ENCODE peak calls at places on chromosomes 7 and 10, in nine cellular contexts. F is hepatocyte; D is IMR-90; C is ascending aorta; V is effector memory CD4-positive, alpha-beta T cell; A is RWPE2; J is mesenchymal stem cell; M is heart right ventricle; Q is psoas muscle. P is an unnamed sample.

GRCh38 chr7:31782411-31782991 is 95.5 kb downstream of the PPP1R17 start:
- DNase-seq in D (peak; percentile 77), C (no peak), A (no peak), Q (no peak), F (peak; percentile 76), J (peak; percentile 77), M (no peak), V (no peak), P (no peak)

GRCh38 chr7:72042855-72043254 is 369.3 kb downstream of the CALN1 start:
- DNase-seq in A (no peak), M (no peak), V (no peak), C (no peak), D (no peak), Q (no peak), J (no peak), F (no peak), P (no peak)

GRCh38 chr10:118730699-118731456 is 23.9 kb downstream of the CACUL1 start:
- DNase-seq in Q (no peak), A (no peak), V (no peak), J (no peak), C (no peak), F (peak; percentile 32), M (no peak), D (no peak), P (no peak)

GRCh38 chr10:69626826-69627225 is 3.2 kb upstream of the FAM241B start:
- DNase-seq in D (no peak), M (no peak), V (no peak), J (no peak), F (no peak), C (no peak), Q (no peak), A (no peak), P (no peak)

GRCh38 chr10:100749309-100750217 is 4.2 kb downstream of the PAX2 start:
- DNase-seq in M (no peak), J (no peak), Q (no peak), A (no peak), F (no peak), D (no peak), V (no peak), C (no peak), P (no peak)

GRCh38 chr7:100969066-100969615 is at the start of gene MUC12:
- DNase-seq in J (no peak), Q (no peak), A (no peak), C (no peak), F (no peak), V (no peak), D (no peak), M (no peak), P (no peak)

GRCh38 chr10:34249634-34250033 is 565.5 kb downstream of the PARD3 start:
- DNase-seq in F (no peak), M (no peak), J (no peak), A (no peak), C (no peak), D (no peak), Q (no peak), V (no peak), P (no peak)

GRCh38 chr10:29657719-29658274 is 23.0 kb upstream of the SVIL start:
- DNase-seq in M (no peak), J (no peak), V (peak; percentile 26), D (no peak), Q (no peak), F (no peak), A (no peak), C (no peak), P (no peak)

GRCh38 chr10:31304261-31304970 is 14.6 kb upstream of the ZEB1 start:
- DNase-seq in V (no peak), A (no peak), M (no peak), D (peak; percentile 56), Q (no peak), C (no peak), F (no peak), J (peak; percentile 61), P (no peak)

GRCh38 chr7:120741371-120742042 is 116.4 kb downstream of the TSPAN12 start:
- DNase-seq in D (no peak), Q (no peak), M (no peak), C (no peak), V (no peak), A (no peak), F (no peak), J (no peak), P (no peak)

GRCh38 chr7:134875867-134876266 is 96.4 kb downstream of the CALD1 start:
- DNase-seq in J (peak; percentile 78), A (no peak), Q (no peak), D (peak; percentile 80), C (no peak), V (no peak), M (no peak), F (no peak), P (no peak)

GRCh38 chr7:50056131-50056530 is 36.9 kb downstream of the ZPBP start:
- DNase-seq in A (no peak), J (no peak), C (no peak), M (no peak), Q (no peak), D (no peak), V (no peak), F (no peak), P (no peak)

GRCh38 chr10:25815236-25815635 is 118.8 kb upstream of the MYO3A start:
- DNase-seq in C (no peak), J (no peak), F (no peak), D (no peak), V (no peak), A (no peak), M (no peak), Q (no peak), P (no peak)

GRCh38 chr10:4391683-4392082 is 434.3 kb upstream of the AKR1E2 start:
- DNase-seq in Q (no peak), C (no peak), A (no peak), M (no peak), D (no peak), F (no peak), V (no peak), J (no peak), P (no peak)

GRCh38 chr10:66931340-66931948 is 5.6 kb downstream of the LRRTM3 start:
- DNase-seq in F (peak; percentile 75), J (peak; percentile 63), V (no peak), Q (no peak), D (peak; percentile 77), M (no peak), A (no peak), C (no peak), P (no peak)

GRCh38 chr7:18474944-18475343 is 20.6 kb upstream of the HDAC9 start:
- DNase-seq in C (no peak), J (peak; percentile 3), M (no peak), Q (no peak), V (no peak), A (no peak), F (no peak), D (no peak), P (no peak)

GRCh38 chr10:86757110-86757790 is 831 bp downstream of the BMPR1A start:
- DNase-seq in C (no peak), J (peak; percentile 84), M (peak; percentile 34), F (peak; percentile 67), V (no peak), A (no peak), D (peak; percentile 65), Q (peak; percentile 71), P (no peak)

GRCh38 chr7:127794551-127794950 is 142.6 kb downstream of the SND1 start:
- DNase-seq in D (no peak), F (no peak), A (no peak), M (no peak), V (no peak), Q (no peak), C (no peak), J (no peak), P (no peak)

DNA sequence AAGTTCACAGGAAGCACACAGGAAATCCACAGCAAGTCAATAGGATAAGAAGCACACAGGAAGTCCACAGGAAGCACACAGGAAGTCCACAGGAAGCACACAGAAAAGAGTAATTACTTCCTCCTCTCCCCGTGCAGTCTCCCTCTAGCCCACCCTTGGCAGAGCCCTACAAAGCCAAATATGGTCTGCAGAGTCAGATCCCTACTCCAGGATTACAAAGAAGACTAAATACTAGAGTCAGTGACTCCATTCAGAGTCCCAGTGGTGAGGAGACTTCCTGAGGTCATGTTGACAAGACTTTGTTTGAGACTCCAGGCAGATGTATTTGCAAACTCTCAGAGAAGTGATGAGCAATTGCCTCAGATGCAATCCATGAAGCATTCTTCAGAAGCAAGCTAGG is 398.6 kb upstream of the AUTS2 start:
- DNase-seq in F (no peak), C (no peak), D (no peak), M (no peak), Q (no peak), V (no peak), J (no peak), A (no peak), P (no peak)
- H3K9me3 ChIP-seq in F (no peaks in the 10 kb centered on the region), C (no peaks in the 10 kb centered on the region), D (peaks cover 12% of the 10 kb centered on the region), M (no peaks in the 10 kb centered on the region), Q (peaks cover 6% of the 10 kb centered on the region), V (peaks cover 11% of the 10 kb centered on the region), J (peaks cover 4% of the 10 kb centered on the region), A (no peaks in the 10 kb centered on the region), P (no peaks in the 10 kb centered on the region)

GRCh38 chr7:64651632-64652165 is 14.2 kb upstream of the ZNF107 start:
- DNase-seq in M (no peak), A (no peak), V (no peak), D (no peak), J (no peak), Q (no peak), F (no peak), C (no peak), P (no peak)
- H3K9me3 ChIP-seq in M (no peaks in the 10 kb centered on the region), A (no peaks in the 10 kb centered on the region), V (no peaks in the 10 kb centered on the region), D (peaks cover 11% of the 10 kb centered on the region), J (peaks cover 24% of the 10 kb centered on the region), Q (no peaks in the 10 kb centered on the region), F (no peaks in the 10 kb centered on the region), C (no peaks in the 10 kb centered on the region), P (no peaks in the 10 kb centered on the region)

GRCh38 chr10:114297136-114297705 is 58.2 kb downstream of the VWA2 start:
- DNase-seq in C (no peak), D (no peak), Q (peak; percentile 42), F (no peak), V (no peak), J (no peak), M (no peak), A (no peak), P (no peak)
- H3K9me3 ChIP-seq in C (peaks cover 7% of the 10 kb centered on the region), D (peaks cover 15% of the 10 kb centered on the region), Q (peaks cover 9% of the 10 kb centered on the region), F (peaks cover 22% of the 10 kb centered on the region), V (peaks cover 8% of the 10 kb centered on the region), J (peaks cover 36% of the 10 kb centered on the region), M (peaks cover 7% of the 10 kb centered on the region), A (peaks cover 4% of the 10 kb centered on the region), P (no peaks in the 10 kb centered on the region)

GRCh38 chr10:131261890-131262289 is 49.6 kb downstream of the TCERG1L start:
- DNase-seq in M (no peak), J (no peak), C (no peak), A (no peak), V (no peak), D (no peak), F (no peak), Q (no peak), P (no peak)

GRCh38 chr10:131259535-131259934 is 52.0 kb downstream of the TCERG1L start:
- DNase-seq in C (no peak), D (no peak), Q (no peak), J (no peak), V (no peak), F (no peak), M (no peak), A (no peak), P (no peak)

GRCh38 chr10:131258256-131258655 is 53.3 kb downstream of the TCERG1L start:
- DNase-seq in M (no peak), Q (no peak), V (no peak), D (no peak), C (no peak), J (no peak), F (no peak), A (peak; percentile 45), P (no peak)

GRCh38 chr10:131260452-131261211 is 50.9 kb downstream of the TCERG1L start:
- DNase-seq in V (no peak), D (no peak), Q (no peak), C (no peak), F (no peak), A (no peak), J (no peak), M (no peak), P (no peak)

GRCh38 chr10:131260031-131260430 is 51.5 kb downstream of the TCERG1L start:
- DNase-seq in A (peak; percentile 38), J (no peak), Q (no peak), D (no peak), F (no peak), V (no peak), C (no peak), M (no peak), P (no peak)
- H3K9me3 ChIP-seq in A (no peaks in the 10 kb centered on the region), J (no peaks in the 10 kb centered on the region), Q (no peaks in the 10 kb centered on the region), D (peaks cover 50% of the 10 kb centered on the region), F (no peaks in the 10 kb centered on the region), V (no peaks in the 10 kb centered on the region), C (no peaks in the 10 kb centered on the region), M (no peaks in the 10 kb centered on the region), P (no peaks in the 10 kb centered on the region)